ENCODE peak calls at places on chromosomes 12 and 14, in six cellular contexts. K is tibial nerve, Y is neural crest cell, X is omental fat pad, T is GM12865, P is fibroblast of lung. Z is an unnamed sample.

GRCh38 chr14:65028937-65029336 is 42.2 kb downstream of the FNTB start:
- DNase-seq in K (no peak), X (no peak), T (no peak), P (peak; percentile 24), Y (no peak), Z (no peak)

GRCh38 chr12:127230843-127231260 is 1036.1 kb upstream of the TMEM132C start:
- DNase-seq in K (no peak), X (no peak), Y (no peak), P (peak; percentile 83), T (peak; percentile 9), Z (no peak)

GRCh38 chr14:29352681-29353080 is 575.0 kb downstream of the PRKD1 start:
- DNase-seq in T (no peak), X (no peak), K (no peak), P (peak; percentile 65), Y (no peak), Z (no peak)

GRCh38 chr12:18320976-18321375 is 59.7 kb downstream of the PIK3C2G start:
- DNase-seq in T (no peak), K (no peak), X (no peak), P (no peak), Y (no peak), Z (no peak)

GRCh38 chr14:84975503-84975902 is 554.4 kb upstream of the FLRT2 start:
- DNase-seq in P (no peak), K (no peak), T (no peak), Y (no peak), X (no peak), Z (no peak)

GRCh38 chr12:106645074-106645421 is 62.2 kb downstream of the RFX4 start:
- DNase-seq in P (no peak), X (no peak), Y (peak; percentile 29), K (peak; percentile 80), T (no peak), Z (no peak)

GRCh38 chr12:103814436-103814835 is 26.6 kb downstream of the NT5DC3 start:
- DNase-seq in P (no peak), T (no peak), X (no peak), K (no peak), Y (no peak), Z (no peak)

GRCh38 chr14:67421356-67422224 is 9.6 kb upstream of the PLEK2 start:
- DNase-seq in Y (no peak), T (no peak), P (no peak), X (no peak), K (no peak), Z (no peak)

GRCh38 chr14:61026523-61026922 is 45.5 kb downstream of the SLC38A6 start:
- DNase-seq in X (no peak), Y (no peak), K (no peak), P (no peak), T (no peak), Z (no peak)

GRCh38 chr14:29016050-29016900 is 249.7 kb downstream of the FOXG1 start:
- DNase-seq in T (peak; percentile 70), X (no peak), P (peak; percentile 59), K (no peak), Y (peak; percentile 31), Z (peak; percentile 4)

GRCh38 chr12:14564336-14564959 is 3.2 kb downstream of the PLBD1 start:
- DNase-seq in K (no peak), Y (no peak), P (no peak), X (no peak), T (no peak), Z (no peak)

DNA sequence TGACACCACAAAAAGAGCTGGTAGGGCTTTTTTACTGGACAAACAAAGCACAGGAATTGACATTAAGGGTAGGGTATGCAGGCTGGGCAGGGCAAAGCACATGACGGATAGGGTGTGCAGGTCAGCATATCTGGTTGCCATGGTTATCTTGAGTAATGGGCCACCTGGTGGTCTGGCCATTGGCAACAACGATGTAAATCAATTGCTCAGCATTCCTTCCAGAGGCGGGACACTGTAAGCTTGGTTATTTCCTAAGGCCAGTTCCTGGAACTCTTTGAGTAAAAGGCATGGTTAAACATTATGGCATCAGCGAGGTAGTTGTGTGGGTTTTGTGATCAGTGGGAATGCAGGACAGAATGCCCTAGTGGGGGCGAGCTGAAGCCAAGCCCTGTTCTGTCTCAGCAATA is 396.9 kb upstream of the PDE3A start:
- DNase-seq in P (peak; percentile 20), Y (no peak), T (no peak), K (no peak), X (no peak), Z (no peak)
- TF ChIP-seq CTCF in P (no peak), Y (no peak), T (no peak), K (no peak), X (no peak), Z (no peak)

GRCh38 chr12:48080821-48081220 is 25.1 kb downstream of the SENP1 start:
- DNase-seq in T (no peak), K (no peak), P (no peak), X (no peak), Y (no peak), Z (no peak)

GRCh38 chr12:48080285-48080684 is 25.6 kb downstream of the SENP1 start:
- DNase-seq in X (no peak), K (no peak), P (no peak), Y (no peak), T (no peak), Z (no peak)

GRCh38 chr12:48084066-48084465 is 21.8 kb downstream of the SENP1 start:
- DNase-seq in T (no peak), X (no peak), Y (no peak), P (peak; percentile 55), K (no peak), Z (no peak)

GRCh38 chr12:48086327-48086726 is 19.6 kb downstream of the SENP1 start:
- DNase-seq in K (no peak), T (no peak), Y (no peak), P (no peak), X (no peak), Z (no peak)

GRCh38 chr12:48084841-48085460 is 20.9 kb downstream of the SENP1 start:
- DNase-seq in P (no peak), Y (no peak), X (no peak), T (no peak), K (no peak), Z (no peak)
- TF ChIP-seq CTCF in P (no peak), Y (no peak), X (no peak), T (no peak), K (no peak), Z (no peak)

GRCh38 chr12:110244829-110245228 is 36.2 kb upstream of the ATP2A2 start:
- DNase-seq in Y (no peak), X (no peak), P (no peak), T (no peak), K (no peak), Z (no peak)

GRCh38 chr12:110246690-110247339 is 34.2 kb upstream of the ATP2A2 start:
- DNase-seq in K (no peak), X (no peak), P (no peak), Y (no peak), T (no peak), Z (no peak)

GRCh38 chr12:110244372-110244771 is 36.7 kb upstream of the ATP2A2 start:
- DNase-seq in Y (no peak), K (no peak), X (no peak), P (no peak), T (no peak), Z (no peak)

GRCh38 chr12:110247340-110248095 is 33.5 kb upstream of the ATP2A2 start:
- DNase-seq in Y (no peak), P (no peak), K (no peak), T (no peak), X (no peak), Z (no peak)

GRCh38 chr12:110245278-110245868 is 35.7 kb upstream of the ATP2A2 start:
- DNase-seq in K (no peak), Y (peak; percentile 9), P (no peak), X (no peak), T (peak; percentile 68), Z (peak; percentile 52)
- TF ChIP-seq CTCF in K (no peak), Y (peak; percentile 44), P (peak; percentile 44), X (no peak), T (peak; percentile 74), Z (peak; percentile 62)

DNA sequence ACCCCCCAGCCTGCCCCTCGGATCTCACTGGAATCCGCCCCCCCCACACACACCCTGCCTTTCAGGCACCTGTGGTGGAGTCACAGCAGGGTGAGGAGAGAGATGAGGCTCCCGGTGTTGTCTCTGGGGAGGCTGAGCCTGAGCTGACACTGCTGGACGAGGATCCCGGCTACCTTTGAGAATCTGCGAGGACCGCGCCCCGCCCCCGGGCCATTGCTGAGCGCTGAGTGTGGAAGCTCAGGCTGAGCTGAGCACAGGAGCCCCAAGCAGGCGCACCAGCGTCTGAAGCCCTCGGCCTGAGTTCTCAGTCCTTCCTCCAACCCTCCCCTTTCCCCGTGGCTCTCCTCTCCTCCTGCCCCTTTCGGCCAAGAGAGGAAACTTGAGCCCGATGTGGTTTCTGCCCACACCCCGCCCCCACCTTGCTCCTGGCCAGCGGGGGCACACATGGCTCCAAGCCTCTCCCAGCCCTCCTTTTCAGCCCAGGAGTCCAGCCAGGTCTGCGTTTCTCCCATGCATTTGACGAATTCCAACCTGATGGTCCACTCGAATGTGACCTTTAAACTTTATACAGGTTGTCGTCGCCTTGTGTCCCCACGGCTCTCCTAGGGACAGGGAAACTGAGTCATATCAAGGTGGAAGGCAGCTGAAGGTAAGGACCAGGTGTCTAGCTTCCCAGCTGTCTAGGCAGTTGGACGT is at the start of gene NFE2:
- DNase-seq in K (no peak), P (peak; percentile 68), X (peak; percentile 52), Y (peak; percentile 53), T (no peak), Z (no peak)
- TF ChIP-seq CTCF in K (no peak), P (peak; percentile 16), X (no peak), Y (no peak), T (no peak), Z (no peak)

DNA sequence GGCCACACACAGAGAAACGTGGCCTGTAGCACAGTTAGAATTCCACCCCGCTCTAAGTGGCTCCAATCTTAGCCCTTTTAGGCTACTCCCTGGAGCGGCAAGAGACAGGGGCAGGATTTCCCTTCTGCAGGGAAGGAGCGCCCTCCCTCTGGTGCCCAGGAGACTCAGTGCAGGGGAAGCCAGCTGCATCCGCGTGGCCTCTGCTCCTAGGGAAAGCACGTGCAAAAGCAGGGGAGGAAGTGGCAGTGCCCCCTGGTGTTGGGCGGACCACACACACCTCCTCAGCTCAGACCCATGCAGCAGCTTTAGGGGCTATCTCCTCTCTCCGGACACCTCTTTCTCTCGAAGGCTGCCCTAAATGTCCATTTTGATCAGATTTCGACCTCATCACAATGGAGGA is 50.0 kb downstream of the SPRING1 start:
- DNase-seq in X (no peak), Y (peak; percentile 62), P (no peak), K (no peak), T (peak; percentile 66), Z (no peak)
- TF ChIP-seq CTCF in X (no peak), Y (peak; percentile 66), P (peak; percentile 37), K (peak; percentile 33), T (peak; percentile 55), Z (no peak)

DNA sequence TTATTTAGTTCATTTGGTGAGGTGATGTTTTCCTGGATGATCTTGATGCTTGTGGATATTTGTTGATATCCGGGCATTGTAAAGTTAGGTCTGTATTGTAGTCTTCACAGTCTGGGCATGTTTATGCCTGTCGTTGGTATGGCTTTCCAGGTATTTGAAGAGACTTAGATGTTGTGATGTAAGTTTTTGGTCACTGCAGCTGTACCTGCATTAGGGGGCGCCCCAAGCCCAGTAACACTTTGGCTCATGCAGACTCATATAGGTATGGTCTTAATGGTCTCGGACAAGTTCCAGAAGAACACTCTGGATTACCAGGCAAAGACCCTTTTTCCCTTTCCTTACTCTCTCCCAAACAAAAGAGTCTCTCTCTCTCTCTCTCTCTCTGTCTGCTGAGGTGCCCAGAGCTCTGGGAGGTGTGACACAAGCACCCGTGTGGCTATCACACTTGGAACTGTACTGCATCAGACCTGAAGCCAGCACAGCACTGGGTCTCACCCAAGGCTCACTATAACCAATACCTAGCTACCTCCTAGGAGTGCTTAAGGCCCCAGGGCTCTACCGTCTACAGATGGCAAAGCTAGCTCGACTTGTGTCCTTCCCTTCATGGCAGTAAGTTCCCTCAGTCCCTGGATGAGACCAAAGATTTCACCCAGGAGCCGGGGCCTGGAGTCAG is 425.8 kb upstream of the ATXN7L3B start:
- DNase-seq in X (no peak), K (no peak), Y (no peak), P (no peak), T (peak; percentile 41), Z (no peak)
- TF ChIP-seq CTCF in X (no peak), K (no peak), Y (peak; percentile 47), P (no peak), T (peak; percentile 48), Z (no peak)